ENCODE peak calls at places on chromosomes 12 and 14, in four cellular contexts. Y is neural crest cell, J is adipocyte, K is choroid plexus epithelial cell. B is an unnamed sample.

GRCh38 chr12:130428116-130428515 is 90.4 kb downstream of the PIWIL1 start:
- DNase-seq in Y (peak; percentile 12), J (no peak), K (no peak), B (no peak)

GRCh38 chr14:66056268-66056907 is 429.8 kb upstream of the CCDC196 start:
- DNase-seq in Y (no peak), J (no peak), K (no peak), B (no peak)

GRCh38 chr12:106115450-106115849 is 23.3 kb downstream of the NUAK1 start:
- DNase-seq in Y (no peak), J (no peak), K (no peak), B (no peak)

GRCh38 chr14:51302319-51303030 is 62.4 kb downstream of the TMX1 start:
- DNase-seq in Y (no peak), J (peak; percentile 36), K (peak; percentile 67), B (no peak)

GRCh38 chr12:12558291-12558690 is 4.4 kb downstream of the DUSP16 start:
- DNase-seq in Y (no peak), J (no peak), K (no peak), B (no peak)

GRCh38 chr14:38143170-38143569 is 64.5 kb upstream of the SSTR1 start:
- DNase-seq in Y (no peak), J (peak; percentile 26), K (peak; percentile 13), B (no peak)

GRCh38 chr14:101235042-101235871 is 326.0 kb upstream of the DIO3 start:
- DNase-seq in Y (peak; percentile 83), J (peak; percentile 68), K (peak; percentile 67), B (peak; percentile 55)

GRCh38 chr12:94874986-94875312 is 128.5 kb downstream of the NDUFA12 start:
- DNase-seq in Y (no peak), J (no peak), K (no peak), B (no peak)

GRCh38 chr12:131378176-131378842 is 332.6 kb upstream of the SFSWAP start:
- DNase-seq in Y (no peak), J (no peak), K (no peak), B (no peak)

GRCh38 chr12:24600996-24601395 is 347.9 kb downstream of the BCAT1 start:
- DNase-seq in Y (no peak), J (peak; percentile 43), K (peak; percentile 70), B (peak; percentile 90)

GRCh38 chr12:120229583-120230325 is 28.8 kb upstream of the RPLP0 start:
- DNase-seq in Y (no peak), J (peak; percentile 50), K (peak; percentile 59), B (no peak)

GRCh38 chr12:114698566-114699163 is 14.7 kb upstream of the TBX3 start:
- DNase-seq in Y (no peak), J (no peak), K (no peak), B (no peak)

GRCh38 chr14:92144708-92145107 is 22.9 kb downstream of the CPSF2 start:
- DNase-seq in Y (no peak), J (peak; percentile 34), K (peak; percentile 83), B (no peak)

GRCh38 chr14:96393292-96393691 is 1.4 kb downstream of the AK7 start:
- DNase-seq in Y (no peak), J (no peak), K (no peak), B (no peak)

GRCh38 chr14:103207038-103207403 is 83.8 kb downstream of the TNFAIP2 start:
- DNase-seq in Y (no peak), J (peak; percentile 85), K (no peak), B (no peak)